ENCODE peak calls at places on chromosomes 5 and 9, in eight cellular contexts. T is GM06990, X is upper lobe of left lung, J is HCT116, V is AG04450, M is mammary epithelial cell, L is psoas muscle, O is body of pancreas. R is an unnamed sample.

GRCh38 chr5:89011778-89012320 is 128.9 kb upstream of the MEF2C start:
- DNase-seq in V (no peak), J (no peak), T (no peak), L (no peak), M (no peak), O (no peak), X (no peak), R (no peak)

GRCh38 chr5:40841068-40841805 is at the start of gene CARD6:
- DNase-seq in M (no peak), O (peak), X (peak), V (no peak), L (no peak), T (no peak), J (no peak), R (no peak)

GRCh38 chr5:37005252-37005651 is 128.7 kb downstream of the NIPBL start:
- DNase-seq in L (no peak), J (no peak), T (no peak), M (peak), X (no peak), O (no peak), V (no peak), R (no peak)

GRCh38 chr9:134637696-134638502 is 3.7 kb upstream of the COL5A1 start:
- DNase-seq in T (no peak), X (no peak), O (no peak), M (no peak), L (no peak), V (no peak), J (no peak), R (no peak)

GRCh38 chr5:42779083-42779482 is 22.5 kb downstream of the CCDC152 start:
- DNase-seq in V (no peak), X (no peak), O (no peak), M (no peak), T (no peak), J (no peak), L (no peak), R (no peak)

GRCh38 chr9:128191406-128192046 is at the start of gene CIZ1:
- DNase-seq in X (peak), O (peak), V (no peak), M (peak), T (peak), L (peak), J (peak), R (peak)

GRCh38 chr5:141050622-141051525 is at the start of gene PCDHB1:
- DNase-seq in L (no peak), J (no peak), M (peak), O (peak), V (no peak), T (no peak), X (no peak), R (no peak)

GRCh38 chr5:35149041-35149440 is 81.2 kb downstream of the PRLR start:
- DNase-seq in X (no peak), T (no peak), J (no peak), L (no peak), V (no peak), O (no peak), M (no peak), R (no peak)

GRCh38 chr9:132160802-132161742 is 786 bp upstream of the NTNG2 start:
- DNase-seq in J (no peak), T (no peak), M (peak), O (peak), X (peak), V (peak), L (peak), R (no peak)

GRCh38 chr5:147388171-147388977 is 121.5 kb downstream of the DPYSL3 start:
- DNase-seq in L (no peak), X (no peak), V (no peak), J (no peak), T (no peak), O (no peak), M (peak), R (no peak)

GRCh38 chr5:147393866-147394265 is 116.0 kb downstream of the DPYSL3 start:
- DNase-seq in M (no peak), V (no peak), J (no peak), O (no peak), L (no peak), X (no peak), T (no peak), R (no peak)

GRCh38 chr5:147390654-147391053 is 119.2 kb downstream of the DPYSL3 start:
- DNase-seq in X (no peak), T (no peak), M (no peak), O (no peak), J (no peak), L (no peak), V (no peak), R (no peak)

GRCh38 chr5:147394273-147394672 is 115.6 kb downstream of the DPYSL3 start:
- DNase-seq in V (no peak), M (no peak), X (no peak), J (no peak), T (no peak), L (no peak), O (no peak), R (no peak)

DNA sequence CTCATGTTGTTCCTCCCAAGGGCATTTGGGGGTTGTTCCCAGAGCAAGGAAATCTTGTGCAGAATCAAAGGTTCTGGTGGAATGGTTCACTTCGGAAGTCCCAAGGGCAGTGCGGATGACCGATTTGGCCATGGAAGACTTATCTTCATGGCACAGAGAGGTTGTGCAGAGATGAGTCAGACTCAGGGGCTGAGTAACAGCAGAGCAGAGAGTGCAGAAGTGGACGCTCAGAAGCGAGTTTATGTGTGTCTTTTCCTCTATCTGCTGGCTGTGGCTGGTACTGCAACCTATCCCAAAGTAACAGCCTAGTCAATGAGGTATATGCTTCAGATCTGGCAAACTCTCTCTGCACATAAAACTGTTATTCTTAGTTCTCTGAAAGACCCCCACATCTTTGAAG is 118.1 kb downstream of the DPYSL3 start:
- DNase-seq in V (peak), L (peak), X (no peak), T (no peak), J (peak), M (peak), O (peak), R (peak)
- TF ChIP-seq CTCF in V (peak), L (peak), X (peak), T (peak), J (peak), M (peak), O (no peak), R (peak)

GRCh38 chr5:95843733-95844223 is 21.3 kb upstream of the GLRX start:
- DNase-seq in M (no peak), T (no peak), X (peak), J (no peak), L (peak), V (no peak), O (peak), R (peak)

GRCh38 chr5:95845401-95845800 is 22.9 kb upstream of the GLRX start:
- DNase-seq in J (no peak), O (no peak), L (no peak), M (no peak), X (no peak), T (no peak), V (no peak), R (peak)

GRCh38 chr5:95840969-95841368 is 18.4 kb upstream of the GLRX start:
- DNase-seq in V (no peak), M (no peak), J (no peak), X (no peak), O (no peak), L (no peak), T (no peak), R (no peak)

GRCh38 chr5:95841914-95842812 is 19.6 kb upstream of the GLRX start:
- DNase-seq in X (peak), L (peak), V (no peak), T (no peak), J (no peak), M (peak), O (peak), R (peak)

DNA sequence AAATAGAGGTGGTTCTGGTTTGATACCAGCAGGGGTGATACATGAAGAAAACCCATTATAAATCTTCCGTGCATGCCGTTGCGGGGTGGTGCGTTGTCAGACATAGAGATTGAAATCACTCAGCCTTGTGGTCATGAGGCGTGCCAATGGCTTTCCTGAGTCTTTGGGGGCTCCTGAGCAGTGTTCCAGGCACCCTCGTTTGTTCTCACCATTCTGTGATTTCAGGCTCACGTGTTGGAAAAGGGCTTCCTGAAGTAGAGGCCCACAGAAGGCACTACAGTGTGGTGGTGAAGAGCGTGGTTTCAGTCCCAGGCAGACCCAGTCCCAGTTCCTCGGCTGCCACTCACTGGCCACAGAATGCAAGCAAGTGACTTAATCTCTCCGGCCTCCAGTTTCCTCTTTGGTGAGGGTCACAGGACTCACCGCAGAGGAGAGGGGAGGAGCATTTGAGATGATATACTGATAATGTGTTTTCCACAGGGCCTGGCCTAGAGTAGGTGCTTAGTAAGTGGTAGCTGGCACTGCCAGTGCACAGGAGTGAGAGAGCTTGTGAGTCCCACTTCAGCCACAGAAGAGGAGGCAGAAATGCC is 20.5 kb upstream of the GLRX start:
- DNase-seq in O (peak), T (peak), V (no peak), X (peak), L (peak), J (no peak), M (no peak), R (peak)
- H3K4me3 ChIP-seq in O (no peak), T (no peak), V (no peak), X (no peak), L (no peak), J (no peak), M (no peak), R (no peak)

GRCh38 chr5:12526113-12526512 is 621.9 kb upstream of the CTNND2 start:
- DNase-seq in M (no peak), J (no peak), V (no peak), L (no peak), X (no peak), O (no peak), T (no peak), R (no peak)
- TF ChIP-seq CTCF in M (no peak), J (no peak), V (no peak), L (no peak), X (no peak), O (no peak), T (no peak), R (no peak)

GRCh38 chr9:111233963-111234362 is 96.1 kb downstream of the OR2K2 start:
- DNase-seq in O (no peak), V (no peak), J (no peak), L (no peak), T (no peak), X (no peak), M (no peak), R (no peak)

GRCh38 chr9:111231801-111232580 is 98.0 kb downstream of the OR2K2 start:
- DNase-seq in V (no peak), T (no peak), L (no peak), M (no peak), O (no peak), J (no peak), X (no peak), R (no peak)

GRCh38 chr9:111232997-111233790 is 96.8 kb downstream of the OR2K2 start:
- DNase-seq in T (no peak), O (no peak), L (no peak), V (no peak), M (no peak), X (no peak), J (no peak), R (no peak)

GRCh38 chr9:111237447-111237846 is 92.6 kb downstream of the OR2K2 start:
- DNase-seq in O (no peak), M (no peak), X (no peak), T (peak), V (no peak), J (no peak), L (no peak), R (no peak)

DNA sequence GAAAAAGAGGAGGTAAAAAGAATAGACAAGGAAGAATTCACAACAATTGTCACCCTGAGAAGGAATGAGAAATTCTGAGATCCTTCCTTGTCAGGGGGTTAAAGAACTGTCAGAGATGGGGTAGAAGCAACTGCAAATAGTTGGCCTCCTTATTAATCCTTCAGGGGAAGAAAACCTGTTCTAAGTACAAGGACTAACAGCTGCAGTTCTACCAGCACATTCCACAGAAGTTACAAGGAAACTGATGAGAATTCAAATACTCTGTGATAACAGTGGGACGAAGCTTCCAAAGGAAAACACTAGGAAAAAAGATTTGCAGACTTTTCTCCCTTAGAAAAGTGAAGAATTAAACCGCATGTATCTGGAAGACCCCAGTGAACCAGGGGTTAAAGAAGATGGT is 93.7 kb downstream of the OR2K2 start:
- DNase-seq in X (no peak), L (no peak), V (no peak), T (no peak), O (no peak), J (no peak), M (no peak), R (no peak)
- H3K4me3 ChIP-seq in X (no peak), L (no peak), V (no peak), T (no peak), O (no peak), J (no peak), M (no peak), R (no peak)

GRCh38 chr5:9339206-9339818 is 206.6 kb downstream of the SEMA5A start:
- DNase-seq in M (no peak), T (no peak), O (no peak), V (no peak), X (no peak), J (no peak), L (no peak), R (no peak)
- TF ChIP-seq CTCF in M (peak), T (peak), O (no peak), V (peak), X (no peak), J (no peak), L (no peak), R (no peak)

GRCh38 chr9:121598167-121599000 is 53.0 kb upstream of the DAB2IP start:
- DNase-seq in T (no peak), V (peak), O (peak), M (no peak), L (peak), X (peak), J (peak), R (peak)

GRCh38 chr9:121599186-121599871 is 52.1 kb upstream of the DAB2IP start:
- DNase-seq in J (peak), M (peak), O (peak), T (no peak), L (peak), X (peak), V (no peak), R (no peak)

GRCh38 chr9:121596515-121596914 is 54.9 kb upstream of the DAB2IP start:
- DNase-seq in M (no peak), T (no peak), O (no peak), X (no peak), V (no peak), J (no peak), L (no peak), R (no peak)

GRCh38 chr9:121599872-121600585 is 51.4 kb upstream of the DAB2IP start:
- DNase-seq in L (no peak), X (no peak), M (no peak), O (no peak), V (no peak), T (no peak), J (no peak), R (no peak)

DNA sequence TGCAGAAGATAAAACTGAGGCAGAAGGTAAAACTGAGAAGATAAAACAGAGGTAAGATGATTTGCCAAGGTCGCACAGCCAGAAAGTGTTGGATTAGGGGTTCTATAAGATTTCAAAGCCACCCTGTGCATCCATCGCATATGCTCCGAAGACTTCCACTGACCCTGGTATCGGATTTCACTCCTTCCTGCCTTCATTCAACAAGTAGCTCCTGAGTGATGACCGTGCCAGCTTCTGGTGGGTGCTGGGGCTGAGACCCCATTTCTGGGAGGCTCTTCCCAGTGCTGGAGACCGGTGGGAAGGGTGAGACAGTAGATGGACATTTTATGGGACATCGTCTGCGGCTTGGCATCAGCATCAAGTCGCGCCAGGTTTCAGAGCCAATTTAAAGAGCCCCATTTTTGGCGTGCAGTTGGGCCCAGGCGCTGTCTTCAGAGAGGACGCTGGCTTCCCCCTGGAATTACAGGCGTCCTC is 53.7 kb upstream of the DAB2IP start:
- DNase-seq in X (no peak), J (no peak), T (no peak), L (no peak), M (no peak), O (no peak), V (no peak), R (no peak)
- H3K4me3 ChIP-seq in X (no peak), J (peak), T (no peak), L (peak), M (no peak), O (no peak), V (peak), R (no peak)

GRCh38 chr5:148125641-148126040 is 42.7 kb upstream of the SPINK14 start:
- DNase-seq in O (no peak), J (no peak), V (no peak), L (no peak), M (peak), X (no peak), T (no peak), R (no peak)
- TF ChIP-seq CTCF in O (no peak), J (no peak), V (peak), L (no peak), M (peak), X (no peak), T (peak), R (no peak)

DNA sequence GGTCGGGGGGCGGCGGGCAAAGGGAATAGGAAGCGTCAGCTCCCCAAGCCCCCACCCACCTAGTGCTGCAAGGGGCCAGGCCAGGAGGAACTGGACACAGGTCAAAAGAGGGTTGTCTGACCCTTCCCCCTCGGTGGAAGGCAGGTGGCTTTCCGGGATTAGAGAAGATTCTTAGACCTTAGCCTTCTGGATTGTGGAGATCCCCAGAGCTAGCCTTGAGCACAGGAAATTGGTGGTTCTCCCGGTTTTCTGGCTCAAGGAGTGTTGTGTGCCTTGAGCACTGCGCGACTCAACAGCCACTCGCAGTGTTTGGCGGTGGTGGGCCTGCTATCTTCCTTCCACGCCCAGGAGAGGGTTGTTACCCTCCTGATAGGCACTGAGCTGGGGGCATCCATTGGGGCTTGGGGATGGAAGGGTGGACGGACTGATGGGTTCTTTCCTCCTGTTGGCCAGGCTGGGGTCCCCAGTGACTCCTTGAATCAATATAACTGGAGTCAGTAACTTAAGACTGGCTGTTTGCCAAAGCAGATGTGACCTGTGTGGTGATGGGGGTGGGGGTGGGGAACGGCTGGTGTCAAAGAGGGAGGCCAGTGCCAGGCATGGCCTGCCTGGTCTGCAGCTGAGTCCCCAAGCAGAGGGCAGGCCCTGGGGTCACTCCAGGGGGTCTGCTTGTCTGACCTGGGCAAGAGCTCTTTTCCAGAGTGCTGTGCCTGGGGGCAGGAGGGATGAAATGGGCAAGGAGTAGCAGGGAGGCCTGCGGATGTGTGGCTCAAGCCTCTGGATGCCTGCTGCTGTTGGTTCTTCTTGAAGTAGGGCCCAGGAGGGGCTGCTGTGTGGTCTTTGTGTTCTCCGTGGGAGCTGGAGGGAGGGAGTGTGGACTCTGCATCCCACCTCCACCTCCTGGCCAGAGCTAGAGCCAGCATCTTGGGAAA is 2.1 kb downstream of the FGF18 start:
- DNase-seq in L (peak), T (no peak), V (no peak), M (no peak), J (no peak), O (no peak), X (no peak), R (peak)
- H3K4me3 ChIP-seq in L (peak), T (no peak), V (no peak), M (no peak), J (no peak), O (no peak), X (no peak), R (peak)

R was measured in right atrium auricular region.